ENCODE peak calls at places on chromosomes 3 and 15, in nine cellular contexts. One of them, this sample, is unnamed.

GRCh38 chr3:69105320-69105719 is 17.1 kb downstream of the LMOD3 start:
- DNase-seq in GM12892: no peak
- DNase-seq in body of pancreas: no peak
- DNase-seq in HepG2: no peak
- DNase-seq in IMR-90: no peak
- DNase-seq in testis: no peak
- DNase-seq in breast epithelium: no peak
- DNase-seq in esophagus squamous epithelium: no peak
- DNase-seq in A549: no peak
- DNase-seq in this sample: no peak

GRCh38 chr3:17664923-17665322 is 77.5 kb downstream of the TBC1D5 start:
- DNase-seq in breast epithelium: no peak
- DNase-seq in HepG2: no peak
- DNase-seq in A549: no peak
- DNase-seq in GM12892: no peak
- DNase-seq in esophagus squamous epithelium: no peak
- DNase-seq in body of pancreas: no peak
- DNase-seq in testis: no peak
- DNase-seq in IMR-90: no peak
- DNase-seq in this sample: no peak

GRCh38 chr3:179452166-179452544 is 885 bp upstream of the GNB4 start:
- DNase-seq in breast epithelium: no peak
- DNase-seq in GM12892: no peak
- DNase-seq in A549: no peak
- DNase-seq in body of pancreas: no peak
- DNase-seq in IMR-90: peak
- DNase-seq in HepG2: no peak
- DNase-seq in testis: no peak
- DNase-seq in esophagus squamous epithelium: no peak
- DNase-seq in this sample: peak

GRCh38 chr15:29674661-29675533 is 147.4 kb downstream of the TJP1 start:
- DNase-seq in body of pancreas: peak
- DNase-seq in breast epithelium: no peak
- DNase-seq in IMR-90: peak
- DNase-seq in A549: peak
- DNase-seq in HepG2: peak
- DNase-seq in esophagus squamous epithelium: no peak
- DNase-seq in testis: peak
- DNase-seq in GM12892: no peak
- DNase-seq in this sample: peak

GRCh38 chr3:7074217-7074616 is 213.3 kb downstream of the GRM7 start:
- DNase-seq in body of pancreas: no peak
- DNase-seq in HepG2: no peak
- DNase-seq in A549: no peak
- DNase-seq in GM12892: no peak
- DNase-seq in IMR-90: no peak
- DNase-seq in testis: no peak
- DNase-seq in breast epithelium: no peak
- DNase-seq in esophagus squamous epithelium: no peak
- DNase-seq in this sample: no peak

GRCh38 chr15:74328331-74329056 is 39.0 kb downstream of the CYP11A1 start:
- DNase-seq in esophagus squamous epithelium: no peak
- DNase-seq in breast epithelium: no peak
- DNase-seq in A549: no peak
- DNase-seq in body of pancreas: no peak
- DNase-seq in GM12892: no peak
- DNase-seq in HepG2: no peak
- DNase-seq in testis: peak
- DNase-seq in IMR-90: no peak
- DNase-seq in this sample: no peak

GRCh38 chr3:61422945-61423740 is 138.2 kb upstream of the PTPRG start:
- DNase-seq in GM12892: no peak
- DNase-seq in IMR-90: no peak
- DNase-seq in A549: no peak
- DNase-seq in HepG2: peak
- DNase-seq in esophagus squamous epithelium: no peak
- DNase-seq in breast epithelium: no peak
- DNase-seq in testis: no peak
- DNase-seq in body of pancreas: no peak
- DNase-seq in this sample: no peak

GRCh38 chr3:179715582-179715981 is 62.7 kb downstream of the USP13 start:
- DNase-seq in breast epithelium: no peak
- DNase-seq in HepG2: no peak
- DNase-seq in A549: no peak
- DNase-seq in esophagus squamous epithelium: no peak
- DNase-seq in testis: no peak
- DNase-seq in body of pancreas: no peak
- DNase-seq in GM12892: no peak
- DNase-seq in IMR-90: peak
- DNase-seq in this sample: no peak

GRCh38 chr3:56347219-56347871 is 120.9 kb downstream of the ERC2 start:
- DNase-seq in body of pancreas: peak
- DNase-seq in IMR-90: no peak
- DNase-seq in GM12892: no peak
- DNase-seq in esophagus squamous epithelium: no peak
- DNase-seq in HepG2: no peak
- DNase-seq in testis: peak
- DNase-seq in breast epithelium: no peak
- DNase-seq in A549: no peak
- DNase-seq in this sample: peak

GRCh38 chr15:50426428-50426827 is 2.2 kb downstream of the USP8 start:
- DNase-seq in breast epithelium: no peak
- DNase-seq in HepG2: no peak
- DNase-seq in body of pancreas: no peak
- DNase-seq in IMR-90: no peak
- DNase-seq in GM12892: no peak
- DNase-seq in esophagus squamous epithelium: no peak
- DNase-seq in testis: peak
- DNase-seq in A549: no peak
- DNase-seq in this sample: no peak

GRCh38 chr15:50425219-50425618 is 1.0 kb downstream of the USP8 start:
- DNase-seq in testis: no peak
- DNase-seq in esophagus squamous epithelium: no peak
- DNase-seq in A549: no peak
- DNase-seq in breast epithelium: no peak
- DNase-seq in body of pancreas: no peak
- DNase-seq in GM12892: no peak
- DNase-seq in IMR-90: no peak
- DNase-seq in HepG2: no peak
- DNase-seq in this sample: no peak

DNA sequence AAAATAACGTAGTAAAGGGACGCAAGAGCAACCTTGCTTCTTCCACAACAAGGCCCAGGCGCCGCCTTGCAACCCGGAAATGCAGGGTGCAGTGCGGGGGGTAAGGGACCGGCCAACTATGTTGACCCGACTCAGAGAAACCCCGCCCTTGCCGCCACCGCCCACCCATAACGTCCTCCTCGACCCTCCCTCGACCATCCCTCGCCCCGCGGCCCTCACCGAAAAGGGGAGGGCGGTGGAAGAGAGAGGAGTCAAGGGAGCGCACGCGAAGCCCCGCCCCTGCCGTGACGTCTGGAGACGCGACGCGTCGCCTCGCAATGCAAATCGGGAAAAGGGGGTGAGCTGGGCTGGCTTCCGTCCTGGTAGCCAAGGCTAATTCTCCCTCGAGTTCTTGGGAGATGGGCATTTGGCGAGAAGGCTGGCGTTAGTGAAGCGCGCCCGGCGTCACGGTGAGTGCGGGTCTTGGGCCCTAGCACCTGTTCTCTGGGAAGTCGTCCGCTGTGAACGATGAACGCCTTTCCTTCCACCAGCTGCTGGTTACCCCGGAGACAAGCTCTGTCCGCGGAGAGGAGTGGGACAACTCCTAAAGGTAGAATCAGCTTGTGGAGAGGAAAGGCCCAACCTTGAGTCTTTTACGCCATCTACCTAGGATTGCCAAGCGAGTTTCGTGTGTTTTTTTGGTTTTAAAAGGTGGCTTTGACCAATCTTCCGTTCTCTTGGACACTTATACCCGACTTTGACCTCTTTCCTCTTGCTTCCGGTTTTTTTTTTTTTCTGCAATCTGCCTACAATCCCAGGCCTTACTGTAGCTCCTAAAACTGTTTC is at the start of gene USP8:
- DNase-seq in IMR-90: peak
- DNase-seq in esophagus squamous epithelium: peak
- DNase-seq in A549: peak
- DNase-seq in testis: peak
- DNase-seq in HepG2: peak
- DNase-seq in body of pancreas: peak
- DNase-seq in GM12892: peak
- DNase-seq in breast epithelium: peak
- DNase-seq in this sample: peak
- TF ChIP-seq POLR2A in IMR-90: peak
- TF ChIP-seq POLR2A in esophagus squamous epithelium: peak
- TF ChIP-seq POLR2A in A549: peak
- TF ChIP-seq POLR2A in testis: peak
- TF ChIP-seq POLR2A in HepG2: peak
- TF ChIP-seq POLR2A in body of pancreas: peak
- TF ChIP-seq POLR2A in GM12892: peak
- TF ChIP-seq POLR2A in breast epithelium: peak
- TF ChIP-seq POLR2A in this sample: peak

GRCh38 chr3:52056968-52057805 is 816 bp upstream of the DUSP7 start:
- DNase-seq in breast epithelium: peak
- DNase-seq in IMR-90: peak
- DNase-seq in testis: peak
- DNase-seq in esophagus squamous epithelium: peak
- DNase-seq in A549: peak
- DNase-seq in body of pancreas: peak
- DNase-seq in GM12892: peak
- DNase-seq in HepG2: peak
- DNase-seq in this sample: peak
- TF ChIP-seq POLR2A in breast epithelium: no peak
- TF ChIP-seq POLR2A in IMR-90: peak
- TF ChIP-seq POLR2A in testis: no peak
- TF ChIP-seq POLR2A in esophagus squamous epithelium: peak
- TF ChIP-seq POLR2A in A549: no peak
- TF ChIP-seq POLR2A in body of pancreas: peak
- TF ChIP-seq POLR2A in GM12892: no peak
- TF ChIP-seq POLR2A in HepG2: no peak
- TF ChIP-seq POLR2A in this sample: no peak

DNA sequence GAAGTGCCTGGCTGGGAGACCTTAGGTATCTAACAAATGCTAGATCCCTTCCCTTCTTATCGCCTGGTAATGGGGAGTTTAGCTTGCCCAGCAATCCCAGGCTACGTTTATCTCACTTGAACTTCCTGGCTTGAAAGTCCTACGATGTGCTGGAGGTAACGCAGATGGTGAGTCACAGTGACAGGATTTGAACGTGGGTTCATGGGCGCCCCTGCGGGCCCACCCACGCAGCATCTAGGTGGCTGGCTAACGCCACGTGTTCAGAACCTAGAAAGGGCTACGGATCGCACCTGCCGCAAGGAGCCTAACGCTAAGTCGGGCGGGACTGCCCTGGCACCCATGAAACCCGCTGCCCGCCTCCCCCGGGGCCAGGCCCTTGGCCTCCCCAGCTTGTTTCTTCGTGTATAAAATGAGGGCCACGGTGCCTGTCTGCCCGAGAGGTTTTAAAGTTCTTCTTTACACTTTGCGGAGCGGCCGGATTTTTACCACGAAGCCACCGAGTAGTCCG is 600 bp upstream of the USP3 start:
- DNase-seq in HepG2: peak
- DNase-seq in testis: peak
- DNase-seq in IMR-90: peak
- DNase-seq in A549: peak
- DNase-seq in body of pancreas: peak
- DNase-seq in breast epithelium: peak
- DNase-seq in esophagus squamous epithelium: no peak
- DNase-seq in GM12892: no peak
- DNase-seq in this sample: no peak
- TF ChIP-seq POLR2A in HepG2: no peak
- TF ChIP-seq POLR2A in testis: no peak
- TF ChIP-seq POLR2A in IMR-90: peak
- TF ChIP-seq POLR2A in A549: peak
- TF ChIP-seq POLR2A in body of pancreas: no peak
- TF ChIP-seq POLR2A in breast epithelium: no peak
- TF ChIP-seq POLR2A in esophagus squamous epithelium: no peak
- TF ChIP-seq POLR2A in GM12892: no peak
- TF ChIP-seq POLR2A in this sample: no peak

GRCh38 chr15:91265431-91265940 is 165.4 kb downstream of the SV2B start:
- DNase-seq in HepG2: no peak
- DNase-seq in breast epithelium: no peak
- DNase-seq in A549: no peak
- DNase-seq in testis: no peak
- DNase-seq in GM12892: no peak
- DNase-seq in body of pancreas: no peak
- DNase-seq in IMR-90: no peak
- DNase-seq in esophagus squamous epithelium: no peak
- DNase-seq in this sample: no peak

GRCh38 chr15:91264651-91265351 is 164.7 kb downstream of the SV2B start:
- DNase-seq in testis: no peak
- DNase-seq in A549: no peak
- DNase-seq in breast epithelium: no peak
- DNase-seq in esophagus squamous epithelium: no peak
- DNase-seq in HepG2: no peak
- DNase-seq in body of pancreas: no peak
- DNase-seq in GM12892: no peak
- DNase-seq in IMR-90: no peak
- DNase-seq in this sample: no peak

GRCh38 chr15:91261345-91261744 is 161.3 kb downstream of the SV2B start:
- DNase-seq in body of pancreas: no peak
- DNase-seq in A549: no peak
- DNase-seq in HepG2: no peak
- DNase-seq in testis: no peak
- DNase-seq in esophagus squamous epithelium: no peak
- DNase-seq in IMR-90: no peak
- DNase-seq in breast epithelium: no peak
- DNase-seq in GM12892: no peak
- DNase-seq in this sample: no peak

GRCh38 chr15:91268510-91268909 is 168.5 kb downstream of the SV2B start:
- DNase-seq in esophagus squamous epithelium: no peak
- DNase-seq in breast epithelium: no peak
- DNase-seq in body of pancreas: no peak
- DNase-seq in GM12892: no peak
- DNase-seq in HepG2: no peak
- DNase-seq in testis: no peak
- DNase-seq in IMR-90: no peak
- DNase-seq in A549: peak
- DNase-seq in this sample: no peak

DNA sequence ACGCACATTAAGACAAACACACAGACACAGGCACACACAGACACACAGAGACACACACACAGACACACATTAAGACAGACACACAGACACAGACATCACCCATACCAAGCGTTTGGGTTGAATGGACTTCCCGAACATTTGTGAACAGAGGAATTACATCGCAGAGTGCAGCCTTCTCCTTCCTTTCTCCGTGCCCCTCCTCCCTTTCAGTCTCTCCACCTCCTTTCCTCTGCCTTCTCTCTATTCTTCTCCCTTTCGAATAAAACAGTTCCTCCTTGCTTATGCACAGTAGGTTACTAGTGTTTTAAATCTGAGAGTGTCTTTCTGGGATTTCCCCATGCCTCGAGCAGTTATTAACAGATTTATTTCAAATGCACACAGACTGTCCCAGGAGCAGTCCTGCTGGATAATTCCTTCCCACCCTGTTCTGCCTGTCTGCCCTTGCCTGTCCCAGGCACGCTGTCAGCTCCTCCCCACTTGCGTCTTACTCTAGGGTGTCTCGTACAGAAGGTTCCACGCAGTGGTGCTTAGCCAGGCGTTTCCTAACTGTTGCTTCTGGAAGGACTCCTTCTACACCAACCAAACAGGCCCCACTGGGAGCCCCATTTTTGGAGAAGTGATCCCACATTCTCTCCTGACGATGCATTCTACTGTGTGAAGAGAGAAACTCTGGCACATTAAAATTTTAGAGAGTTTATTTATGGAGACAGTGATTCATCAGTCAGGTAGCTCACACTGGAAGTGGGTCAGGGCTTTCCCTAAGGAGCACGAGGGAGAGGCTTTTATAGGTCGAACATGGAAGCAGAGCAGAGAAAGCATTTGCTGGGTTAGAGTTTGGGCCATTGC is 163.8 kb downstream of the SV2B start:
- DNase-seq in GM12892: no peak
- DNase-seq in IMR-90: peak
- DNase-seq in body of pancreas: no peak
- DNase-seq in A549: no peak
- DNase-seq in breast epithelium: peak
- DNase-seq in testis: no peak
- DNase-seq in esophagus squamous epithelium: no peak
- DNase-seq in HepG2: no peak
- DNase-seq in this sample: no peak
- TF ChIP-seq POLR2A in GM12892: no peak
- TF ChIP-seq POLR2A in IMR-90: no peak
- TF ChIP-seq POLR2A in body of pancreas: no peak
- TF ChIP-seq POLR2A in A549: no peak
- TF ChIP-seq POLR2A in breast epithelium: no peak
- TF ChIP-seq POLR2A in testis: no peak
- TF ChIP-seq POLR2A in esophagus squamous epithelium: no peak
- TF ChIP-seq POLR2A in HepG2: no peak
- TF ChIP-seq POLR2A in this sample: no peak